ENCODE peak calls at places on chromosome 21, in four cellular contexts. C, U, V and Y are unnamed samples.
A peak's percentile ranks its signal among the peaks of the same experiment; 100 is the strongest.

GRCh38 chr21:33514234-33514633 is 22.7 kb upstream of the DNAJC28 start:
- DNase-seq in V (peak; percentile 43), U (no peak), C (no peak), Y (peak; percentile 9)

GRCh38 chr21:31531967-31532366 is 127.5 kb upstream of the SOD1 start:
- DNase-seq in C (no peak), V (no peak), U (no peak), Y (no peak)

GRCh38 chr21:40227111-40227510 is 359.9 kb downstream of the PCP4 start:
- DNase-seq in V (no peak), U (peak; percentile 2), C (no peak), Y (no peak)

GRCh38 chr21:43597052-43597451 is 62.2 kb downstream of the HSF2BP start:
- DNase-seq in V (peak; percentile 64), C (no peak), U (peak; percentile 95), Y (peak; percentile 87)

GRCh38 chr21:23455676-23456075 is 2151.6 kb downstream of the MRPL39 start:
- DNase-seq in U (no peak), C (no peak), V (no peak), Y (no peak)

GRCh38 chr21:32096411-32096810 is 182.4 kb downstream of the MIS18A start:
- DNase-seq in U (no peak), V (no peak), C (peak; percentile 56), Y (no peak)

GRCh38 chr21:42534361-42534900 is 20.8 kb downstream of the SLC37A1 start:
- DNase-seq in U (no peak), V (no peak), C (peak; percentile 49), Y (no peak)

GRCh38 chr21:31409849-31410762 is 66.0 kb upstream of the TIAM1 start:
- DNase-seq in C (no peak), U (no peak), V (no peak), Y (peak; percentile 11)

GRCh38 chr21:32779983-32780382 is 8.4 kb upstream of the PAXBP1 start:
- DNase-seq in U (no peak), C (no peak), V (no peak), Y (no peak)

GRCh38 chr21:43794311-43794710 is 4.9 kb downstream of the RRP1 start:
- DNase-seq in C (no peak), U (no peak), V (no peak), Y (no peak)

GRCh38 chr21:35911412-35912191 is 148.7 kb downstream of the SETD4 start:
- DNase-seq in C (no peak), U (no peak), V (no peak), Y (no peak)

GRCh38 chr21:15850645-15851044 is 120.9 kb downstream of the USP25 start:
- DNase-seq in C (no peak), U (peak; percentile 82), V (peak; percentile 73), Y (peak; percentile 65)

GRCh38 chr21:46634966-46635323 is 529 bp upstream of the PRMT2 start:
- DNase-seq in U (peak; percentile 87), V (peak; percentile 88), C (peak; percentile 80), Y (peak; percentile 89)

GRCh38 chr21:34887729-34888568 is 161.2 kb downstream of the RUNX1 start:
- DNase-seq in V (peak; percentile 94), U (peak; percentile 98), C (peak; percentile 63), Y (peak; percentile 97)

GRCh38 chr21:42942244-42942643 is 16.8 kb upstream of the ERVH48-1 start:
- DNase-seq in V (no peak), U (no peak), C (no peak), Y (no peak)

GRCh38 chr21:16908087-16908486 is 604.8 kb upstream of the CXADR start:
- DNase-seq in C (no peak), U (peak; percentile 80), V (peak; percentile 18), Y (peak; percentile 50)

GRCh38 chr21:28834335-28835238 is 158.1 kb downstream of the LTN1 start:
- DNase-seq in U (no peak), C (no peak), V (no peak), Y (no peak)

GRCh38 chr21:34690793-34691175 is 22.0 kb downstream of the CLIC6 start:
- DNase-seq in C (no peak), U (no peak), V (no peak), Y (no peak)

GRCh38 chr21:26801524-26801923 is 43.7 kb downstream of the ADAMTS1 start:
- DNase-seq in V (peak; percentile 94), U (peak; percentile 52), C (no peak), Y (peak; percentile 89)

GRCh38 chr21:26469789-26470188 is 103.3 kb downstream of the CYYR1 start:
- DNase-seq in U (peak; percentile 80), C (no peak), V (peak; percentile 64), Y (peak; percentile 85)

GRCh38 chr21:46517361-46517760 is 58.7 kb downstream of the DIP2A start:
- DNase-seq in V (no peak), U (peak; percentile 10), C (no peak), Y (no peak)

GRCh38 chr21:34582506-34583150 is 32.3 kb downstream of the RCAN1 start:
- DNase-seq in C (peak; percentile 17), U (peak; percentile 45), V (peak; percentile 62), Y (peak; percentile 69)

GRCh38 chr21:31634993-31635392 is 24.5 kb upstream of the SOD1 start:
- DNase-seq in C (no peak), V (no peak), U (no peak), Y (no peak)

GRCh38 chr21:31873696-31874599 is 1.1 kb downstream of the HUNK start:
- DNase-seq in V (no peak), C (peak; percentile 91), U (peak; percentile 25), Y (no peak)

GRCh38 chr21:28893687-28894086 is 99.0 kb downstream of the LTN1 start:
- DNase-seq in U (no peak), C (no peak), V (no peak), Y (no peak)

GRCh38 chr21:20661745-20662470 is 336.3 kb upstream of the NCAM2 start:
- DNase-seq in C (no peak), V (no peak), U (no peak), Y (no peak)

GRCh38 chr21:39518055-39518844 is 66.5 kb downstream of the SH3BGR start:
- DNase-seq in U (peak; percentile 25), V (peak; percentile 53), C (peak; percentile 87), Y (peak; percentile 57)

GRCh38 chr21:34159617-34159883 is 86.2 kb downstream of the MRPS6 start:
- DNase-seq in C (no peak), U (no peak), V (no peak), Y (no peak)

GRCh38 chr21:28393279-28393678 is 599.4 kb downstream of the LTN1 start:
- DNase-seq in V (no peak), C (no peak), U (peak; percentile 29), Y (no peak)

GRCh38 chr21:30943920-30944319 is 62.5 kb upstream of the KRTAP11-1 start:
- DNase-seq in U (no peak), C (no peak), V (no peak), Y (no peak)

GRCh38 chr21:25254491-25255174 is 352.6 kb downstream of the MRPL39 start:
- DNase-seq in C (peak; percentile 7), V (no peak), U (no peak), Y (no peak)

GRCh38 chr21:46155514-46156377 is at the start of gene FTCD:
- DNase-seq in V (no peak), C (no peak), U (no peak), Y (no peak)

GRCh38 chr21:34670220-34670961 is 1.6 kb downstream of the CLIC6 start:
- DNase-seq in C (peak; percentile 45), V (no peak), U (peak; percentile 9), Y (no peak)

GRCh38 chr21:25462517-25462971 is 144.7 kb downstream of the MRPL39 start:
- DNase-seq in U (no peak), V (no peak), C (no peak), Y (no peak)

GRCh38 chr21:41283211-41283818 is 33.3 kb upstream of the FAM3B start:
- DNase-seq in V (peak; percentile 94), U (peak; percentile 72), C (peak; percentile 72), Y (peak; percentile 92)

GRCh38 chr21:31730687-31731111 is 1.2 kb downstream of the SCAF4 start:
- DNase-seq in U (no peak), C (no peak), V (peak; percentile 42), Y (peak; percentile 48)

GRCh38 chr21:23281917-23282316 is 2283.7 kb downstream of the NCAM2 start:
- DNase-seq in U (no peak), C (no peak), V (no peak), Y (no peak)

DNA sequence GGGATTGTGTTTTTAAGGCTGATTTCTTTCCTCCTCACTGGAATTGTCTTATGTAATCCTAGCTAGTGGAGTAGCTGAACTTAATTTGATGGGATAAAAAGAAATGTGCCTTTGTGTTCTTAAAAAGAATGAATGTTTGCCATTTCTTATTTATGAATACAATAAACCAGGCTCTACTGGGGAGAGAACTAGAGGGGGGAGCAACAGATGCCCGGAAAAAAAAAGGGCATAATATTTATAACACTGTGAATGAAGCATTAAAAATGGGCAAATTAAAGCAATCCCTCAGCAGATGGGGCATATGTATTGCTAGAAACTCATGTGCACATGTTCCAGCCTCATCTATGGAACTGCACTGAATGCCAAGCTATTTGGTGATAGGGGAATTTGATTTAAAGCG is 42.2 kb upstream of the KCNJ6 start:
- DNase-seq in U (no peak), C (no peak), V (no peak), Y (no peak)
- TF ChIP-seq CTCF in U (no peak), C (no peak), V (no peak), Y (no peak)

DNA sequence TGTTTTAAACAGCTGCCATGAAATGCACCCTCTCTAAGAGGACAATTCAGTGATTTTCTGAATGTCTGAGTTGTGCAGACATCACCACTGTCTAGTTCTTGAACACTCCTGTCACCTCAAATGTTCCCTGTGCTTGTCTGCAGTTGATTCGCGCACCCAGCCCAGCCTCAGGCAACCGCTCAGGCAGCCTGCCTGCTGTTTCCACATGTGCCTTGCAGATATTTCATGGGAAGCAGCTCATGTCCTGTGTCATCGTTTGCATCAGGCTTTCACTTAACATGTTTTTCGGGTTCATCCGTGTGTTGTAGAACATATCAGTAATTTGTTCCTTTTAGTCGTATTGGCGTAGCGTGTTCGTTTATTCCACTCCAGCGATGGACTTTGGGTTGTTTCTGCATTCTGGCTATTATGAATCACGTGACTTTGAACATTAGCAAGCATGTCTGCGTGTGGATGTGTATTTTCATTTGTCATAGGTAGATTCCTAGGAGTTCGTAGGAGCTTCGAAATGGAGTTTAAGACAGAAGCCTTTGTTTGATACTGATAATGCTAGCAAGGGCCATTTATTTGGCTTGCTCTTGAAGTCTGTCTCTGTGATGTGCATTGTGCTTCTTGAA is 12.1 kb downstream of the ADARB1 start:
- DNase-seq in V (no peak), C (peak; percentile 44), U (no peak), Y (no peak)
- H3K4me3 ChIP-seq in V (no peak overlapping the region), C (no peak overlapping the region), U (no peak overlapping the region), Y (no peak overlapping the region)

GRCh38 chr21:37032293-37032692 is 25.8 kb downstream of the RIPPLY3 start:
- DNase-seq in C (no peak), U (no peak), V (no peak), Y (no peak)

GRCh38 chr21:37030864-37031263 is 24.4 kb downstream of the RIPPLY3 start:
- DNase-seq in U (no peak), V (no peak), C (no peak), Y (no peak)

GRCh38 chr21:37032877-37033471 is 26.5 kb downstream of the RIPPLY3 start:
- DNase-seq in V (peak; percentile 53), U (peak; percentile 78), C (no peak), Y (peak; percentile 36)

GRCh38 chr21:37028579-37028978 is 22.1 kb downstream of the RIPPLY3 start:
- DNase-seq in U (no peak), V (peak; percentile 23), C (no peak), Y (peak; percentile 9)
- TF ChIP-seq CTCF in U (no peak), V (no peak), C (peak; percentile 22), Y (no peak)

GRCh38 chr21:37916795-37917142 is 512 bp upstream of the KCNJ6 start:
- DNase-seq in C (peak; percentile 57), U (no peak), V (no peak), Y (no peak)
- H3K4me3 ChIP-seq in C (peak overlapping the region; percentile 33), U (peak overlapping the region; percentile 58), V (no peak overlapping the region), Y (peak overlapping the region; percentile 24)